ENCODE peak calls at places on chromosome 11, in seven cellular contexts. R, G, J, K, O, X and Z are unnamed samples.

GRCh38 chr11:12354750-12355545 is 22.4 kb upstream of the PARVA start:
- DNase-seq in K (no peak), R (no peak), G (no peak), X (no peak), O (peak), J (no peak), Z (no peak)

GRCh38 chr11:47918882-47919495 is 61.4 kb upstream of the PTPRJ start:
- DNase-seq in K (no peak), J (no peak), G (no peak), X (no peak), R (peak), O (peak), Z (peak)

GRCh38 chr11:115901069-115901468 is 396.9 kb upstream of the CADM1 start:
- DNase-seq in X (no peak), G (no peak), R (no peak), J (no peak), K (no peak), O (no peak), Z (no peak)

GRCh38 chr11:73308963-73309960 is 1.2 kb downstream of the ARHGEF17 start:
- DNase-seq in K (peak), J (peak), R (peak), X (peak), O (peak), G (peak), Z (peak)

GRCh38 chr11:83069441-83070043 is 2.2 kb downstream of the RAB30 start:
- DNase-seq in O (peak), X (no peak), J (no peak), K (no peak), R (no peak), G (no peak), Z (peak)

GRCh38 chr11:134341805-134342571 is 10.2 kb downstream of the GLB1L2 start:
- DNase-seq in O (no peak), G (no peak), X (no peak), K (no peak), R (no peak), J (no peak), Z (no peak)

GRCh38 chr11:67418476-67419281 is 3.2 kb downstream of the CARNS1 start:
- DNase-seq in G (no peak), K (no peak), J (no peak), O (no peak), R (no peak), X (no peak), Z (no peak)

GRCh38 chr11:116693206-116694016 is 79.4 kb downstream of the BUD13 start:
- DNase-seq in X (peak), K (peak), J (no peak), O (no peak), R (no peak), G (no peak), Z (no peak)

GRCh38 chr11:1879342-1879940 is 12.3 kb downstream of the PRR33 start:
- DNase-seq in R (no peak), J (no peak), X (no peak), O (no peak), G (no peak), K (no peak), Z (no peak)

GRCh38 chr11:1481861-1482441 is 4.6 kb downstream of the MOB2 start:
- DNase-seq in J (no peak), X (no peak), R (no peak), K (no peak), O (no peak), G (no peak), Z (no peak)

GRCh38 chr11:121435796-121436511 is 16.2 kb upstream of the SORL1 start:
- DNase-seq in X (no peak), K (no peak), J (no peak), G (no peak), R (no peak), O (peak), Z (no peak)

GRCh38 chr11:126063510-126063858 is 818 bp upstream of the CDON start:
- DNase-seq in R (no peak), G (no peak), K (no peak), J (no peak), O (no peak), X (no peak), Z (no peak)

GRCh38 chr11:90309693-90310092 is 86.8 kb upstream of the CHORDC1 start:
- DNase-seq in O (no peak), X (no peak), R (no peak), G (no peak), J (no peak), K (no peak), Z (no peak)

GRCh38 chr11:101030015-101030414 is 99.6 kb downstream of the PGR start:
- DNase-seq in X (no peak), R (no peak), G (no peak), O (no peak), J (no peak), K (no peak), Z (no peak)

GRCh38 chr11:113241190-113242051 is 73.0 kb upstream of the TTC12 start:
- DNase-seq in G (no peak), J (no peak), O (peak), K (no peak), R (peak), X (no peak), Z (peak)

GRCh38 chr11:82305123-82305522 is 428.5 kb downstream of the FAM181B start:
- DNase-seq in R (no peak), O (no peak), J (no peak), K (no peak), X (no peak), G (no peak), Z (no peak)

GRCh38 chr11:76605338-76606074 is 65.0 kb downstream of the LRRC32 start:
- DNase-seq in O (no peak), G (no peak), K (no peak), R (no peak), X (no peak), J (no peak), Z (no peak)

GRCh38 chr11:57349491-57350274 is 11.5 kb downstream of the P2RX3 start:
- DNase-seq in X (peak), O (peak), G (peak), R (peak), K (peak), J (peak), Z (peak)

GRCh38 chr11:64960719-64961118 is 11.2 kb downstream of the MAJIN start:
- DNase-seq in R (no peak), J (no peak), K (no peak), O (no peak), X (no peak), G (no peak), Z (no peak)

GRCh38 chr11:299951-300735 is 817 bp upstream of the IFITM5 start:
- DNase-seq in G (peak), R (peak), O (peak), X (no peak), J (no peak), K (no peak), Z (no peak)

GRCh38 chr11:68340784-68341556 is 28.6 kb downstream of the LRP5 start:
- DNase-seq in O (no peak), J (no peak), X (no peak), K (no peak), G (no peak), R (no peak), Z (peak)

GRCh38 chr11:113994077-113994954 is 19.4 kb downstream of the HTR3A start:
- DNase-seq in J (peak), G (peak), O (peak), X (no peak), K (peak), R (no peak), Z (peak)

GRCh38 chr11:73157141-73158010 is 15.3 kb upstream of the FCHSD2 start:
- DNase-seq in R (peak), O (no peak), J (no peak), G (no peak), X (peak), K (no peak), Z (peak)

GRCh38 chr11:129694538-129694937 is 121.1 kb upstream of the TMEM45B start:
- DNase-seq in R (no peak), K (no peak), X (no peak), O (peak), J (no peak), G (no peak), Z (no peak)

GRCh38 chr11:42407379-42407778 is 904.4 kb upstream of the API5 start:
- DNase-seq in X (no peak), O (peak), K (peak), G (peak), R (no peak), J (peak), Z (no peak)

GRCh38 chr11:13016415-13016814 is 7.3 kb downstream of the RASSF10 start:
- DNase-seq in R (no peak), G (no peak), O (no peak), X (no peak), K (no peak), J (no peak), Z (no peak)

GRCh38 chr11:43944761-43945311 is 2.4 kb downstream of the C11orf96 start:
- DNase-seq in R (peak), K (peak), J (no peak), X (peak), O (peak), G (peak), Z (peak)

GRCh38 chr11:31248768-31249167 is 120.8 kb downstream of the DCDC1 start:
- DNase-seq in R (no peak), K (no peak), O (no peak), G (no peak), J (no peak), X (no peak), Z (no peak)

GRCh38 chr11:127966821-127967220 is 620.5 kb downstream of the ETS1 start:
- DNase-seq in R (no peak), O (no peak), G (no peak), K (no peak), J (no peak), X (no peak), Z (no peak)

GRCh38 chr11:3080104-3080503 is 22.9 kb upstream of the CARS1 start:
- DNase-seq in O (no peak), K (no peak), R (peak), X (no peak), J (no peak), G (no peak), Z (no peak)

GRCh38 chr11:99069831-99070444 is 49.2 kb downstream of the CNTN5 start:
- DNase-seq in K (peak), O (peak), X (no peak), R (no peak), J (peak), G (peak), Z (peak)

GRCh38 chr11:118924591-118925585 is 838 bp downstream of the BCL9L start:
- DNase-seq in K (peak), G (peak), X (no peak), J (no peak), R (peak), O (peak), Z (peak)

GRCh38 chr11:36628765-36629199 is 30.7 kb upstream of the RAG2 start:
- DNase-seq in G (no peak), K (no peak), J (no peak), R (no peak), O (no peak), X (no peak), Z (no peak)
- H3K4ac ChIP-seq in G (no peak), K (no peak), J (no peak), R (no peak), O (no peak), X (no peak), Z (no peak)

GRCh38 chr11:110750100-110750499 is 37.9 kb upstream of the ARHGAP20 start:
- DNase-seq in K (no peak), R (no peak), J (no peak), G (no peak), X (no peak), O (no peak), Z (no peak)

GRCh38 chr11:110752890-110753289 is 40.7 kb upstream of the ARHGAP20 start:
- DNase-seq in O (no peak), X (no peak), J (no peak), R (no peak), G (no peak), K (no peak), Z (no peak)

DNA sequence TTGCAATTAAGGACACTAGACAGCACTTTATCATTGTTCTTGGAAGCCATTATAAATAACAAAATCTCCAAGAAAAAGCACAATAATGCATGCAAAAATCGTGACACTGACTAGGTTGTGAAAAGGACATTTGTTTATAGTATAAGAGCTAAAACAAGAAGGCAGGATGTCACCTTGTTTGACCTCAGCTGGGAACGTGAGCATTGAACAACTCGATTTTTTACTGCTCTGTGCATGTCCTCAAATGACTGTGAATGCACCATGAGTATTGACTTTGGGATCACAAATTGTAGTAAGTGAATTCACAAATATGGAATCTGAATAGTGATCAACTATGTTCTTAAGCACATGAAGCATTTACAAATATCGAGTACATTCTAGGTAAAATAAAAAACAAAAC is 35.3 kb upstream of the ARHGAP20 start:
- DNase-seq in J (no peak), K (no peak), G (no peak), R (no peak), X (no peak), O (no peak), Z (peak)
- H2BK120ac ChIP-seq in J (no peak), K (no peak), G (no peak), R (no peak), X (no peak), O (no peak), Z (no peak)

DNA sequence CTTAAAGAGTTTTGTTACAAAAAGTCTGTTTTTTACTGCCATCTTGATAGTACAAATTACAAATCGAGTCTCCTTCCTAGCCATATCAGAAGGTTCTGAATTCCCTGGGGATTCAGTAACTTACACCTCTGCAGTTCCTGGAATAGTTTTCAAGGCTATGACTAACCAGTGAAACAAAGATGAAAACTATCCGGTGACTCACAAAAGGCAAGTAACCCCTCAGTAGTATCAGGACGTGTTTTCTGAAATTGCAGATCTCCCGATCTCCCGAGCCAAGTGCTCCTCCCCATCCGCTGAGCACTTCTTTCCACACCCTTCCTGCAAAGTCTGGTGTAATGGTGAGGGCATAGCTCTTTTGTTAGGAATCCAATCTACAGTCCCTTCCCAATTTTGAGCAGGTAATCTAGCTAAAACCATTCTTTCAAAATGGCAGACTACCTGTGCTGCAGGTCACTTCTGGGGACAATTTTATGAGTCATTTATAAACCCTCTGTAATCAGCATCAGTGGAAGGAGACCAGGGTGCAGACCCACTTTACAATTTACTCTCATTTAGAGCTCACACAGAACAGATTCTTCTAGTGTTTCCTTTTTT is 7.7 kb downstream of the E2F8 start:
- DNase-seq in G (no peak), X (peak), J (no peak), O (peak), K (no peak), R (peak), Z (peak)
- H3K27ac ChIP-seq in G (no peak), X (no peak), J (no peak), O (no peak), K (no peak), R (no peak), Z (peak)

GRCh38 chr11:86447763-86448480 is 73.2 kb downstream of the CCDC81 start:
- DNase-seq in G (no peak), R (no peak), X (no peak), O (no peak), J (no peak), K (no peak), Z (no peak)

GRCh38 chr11:86446924-86447285 is 72.2 kb downstream of the CCDC81 start:
- DNase-seq in J (no peak), R (no peak), K (no peak), G (no peak), X (no peak), O (no peak), Z (no peak)

GRCh38 chr11:86453290-86454030 is 78.8 kb downstream of the CCDC81 start:
- DNase-seq in G (no peak), K (no peak), X (no peak), J (no peak), R (no peak), O (peak), Z (no peak)

GRCh38 chr11:86446163-86446923 is 71.7 kb downstream of the CCDC81 start:
- DNase-seq in R (no peak), O (no peak), K (no peak), J (no peak), G (no peak), X (no peak), Z (no peak)

GRCh38 chr11:86449993-86450629 is 75.4 kb downstream of the CCDC81 start:
- DNase-seq in J (no peak), X (no peak), G (no peak), R (no peak), O (no peak), K (no peak), Z (no peak)
- H3K4ac ChIP-seq in J (no peak), X (no peak), G (no peak), R (no peak), O (no peak), K (no peak), Z (no peak)

GRCh38 chr11:96110302-96110701 is 186.4 kb upstream of the MTMR2 start:
- DNase-seq in J (no peak), X (no peak), R (no peak), G (no peak), O (no peak), K (no peak), Z (no peak)
- H2BK120ac ChIP-seq in J (no peak), X (no peak), R (no peak), G (no peak), O (no peak), K (no peak), Z (no peak)

GRCh38 chr11:10349806-10350205 is 44.9 kb downstream of the ADM start:
- DNase-seq in K (no peak), G (no peak), X (peak), R (no peak), J (no peak), O (peak), Z (no peak)
- H3K27ac ChIP-seq in K (peak), G (peak), X (no peak), R (no peak), J (no peak), O (no peak), Z (peak)

GRCh38 chr11:35466058-35466457 is 46.7 kb upstream of the SLC1A2 start:
- DNase-seq in R (no peak), X (no peak), K (no peak), J (no peak), G (no peak), O (no peak), Z (no peak)

GRCh38 chr11:35463211-35463810 is 44.0 kb upstream of the SLC1A2 start:
- DNase-seq in K (no peak), O (no peak), J (no peak), X (no peak), G (no peak), R (no peak), Z (no peak)

GRCh38 chr11:35464308-35464707 is 45.0 kb upstream of the SLC1A2 start:
- DNase-seq in R (no peak), K (no peak), G (no peak), O (no peak), J (no peak), X (no peak), Z (no peak)

GRCh38 chr11:35458846-35459245 is 39.5 kb upstream of the SLC1A2 start:
- DNase-seq in J (no peak), R (no peak), G (no peak), K (no peak), X (no peak), O (no peak), Z (no peak)

DNA sequence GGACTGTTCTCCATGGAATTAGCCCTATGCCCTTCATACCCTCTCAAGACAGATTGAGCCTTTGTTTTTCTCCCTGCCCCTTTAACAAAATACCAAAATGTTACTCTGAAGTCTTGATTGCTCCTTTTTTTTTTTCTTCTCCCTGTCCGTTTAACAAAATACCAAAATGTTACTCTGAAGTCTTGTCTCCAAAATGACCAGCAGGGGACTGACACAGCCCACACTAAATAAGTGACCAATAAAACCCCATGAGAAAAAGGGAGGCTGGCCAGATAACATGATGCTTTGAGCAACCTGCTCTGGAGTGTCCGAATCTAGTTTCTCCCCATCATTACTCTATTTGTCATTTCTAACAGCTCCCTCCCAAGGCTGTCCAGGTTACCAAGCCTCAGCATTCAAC is 42.6 kb upstream of the SLC1A2 start:
- DNase-seq in O (peak), R (no peak), J (no peak), K (no peak), G (no peak), X (no peak), Z (no peak)
- H3K4ac ChIP-seq in O (no peak), R (no peak), J (no peak), K (no peak), G (no peak), X (no peak), Z (no peak)

GRCh38 chr11:124754309-124754708 is 2.3 kb upstream of the VSIG2 start:
- DNase-seq in X (no peak), O (no peak), J (no peak), G (no peak), R (peak), K (no peak), Z (no peak)
- H2BK120ac ChIP-seq in X (no peak), O (no peak), J (no peak), G (no peak), R (peak), K (no peak), Z (no peak)

DNA sequence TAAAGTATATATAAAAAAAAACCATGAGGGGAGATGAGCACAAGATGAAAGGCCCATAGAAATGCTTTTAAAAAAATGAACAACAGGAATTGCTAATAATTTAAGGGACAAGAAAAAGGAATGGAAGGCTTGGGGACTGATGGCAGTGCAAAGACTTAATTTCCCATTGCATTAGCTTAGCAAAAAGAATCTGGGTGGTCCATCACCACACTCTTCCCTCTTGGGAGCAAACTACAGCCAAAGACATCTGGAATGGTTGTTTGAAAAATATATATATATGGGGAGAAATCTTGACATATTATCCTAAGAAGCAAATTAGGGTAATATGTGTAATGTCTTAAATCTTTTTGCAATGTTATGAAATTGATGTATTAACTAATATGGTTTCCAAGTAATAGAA is 727.1 kb downstream of the METTL15 start:
- DNase-seq in R (no peak), O (no peak), K (no peak), X (no peak), G (no peak), J (no peak), Z (no peak)
- H3K27ac ChIP-seq in R (peak), O (no peak), K (no peak), X (no peak), G (no peak), J (no peak), Z (peak)

GRCh38 chr11:46159694-46160093 is 38.4 kb upstream of the PHF21A start:
- DNase-seq in J (no peak), R (no peak), K (no peak), G (no peak), X (peak), O (no peak), Z (no peak)

GRCh38 chr11:46161201-46161600 is 39.9 kb upstream of the PHF21A start:
- DNase-seq in J (no peak), K (no peak), R (no peak), X (peak), O (no peak), G (no peak), Z (no peak)

GRCh38 chr11:46162700-46163099 is 41.4 kb upstream of the PHF21A start:
- DNase-seq in J (no peak), R (no peak), O (no peak), K (no peak), X (no peak), G (no peak), Z (no peak)

GRCh38 chr11:46160100-46160499 is 38.8 kb upstream of the PHF21A start:
- DNase-seq in K (no peak), J (no peak), R (no peak), X (no peak), O (peak), G (no peak), Z (no peak)
- H3K4ac ChIP-seq in K (no peak), J (no peak), R (no peak), X (no peak), O (no peak), G (no peak), Z (no peak)